ENCODE peak calls at places on chromosome 3, in four cellular contexts. A is ovary, V is right atrium auricular region, S is heart left ventricle. O is an unnamed sample.

GRCh38 chr3:15041950-15042349 is 23.2 kb downstream of the MRPS25 start:
- DNase-seq in A (no peak), S (no peak), V (no peak), O (no peak)

GRCh38 chr3:29536016-29536736 is 255.3 kb downstream of the RBMS3 start:
- DNase-seq in A (no peak), V (no peak), S (no peak), O (no peak)

GRCh38 chr3:177127008-177127407 is 70.3 kb downstream of the TBL1XR1 start:
- DNase-seq in A (no peak), S (no peak), V (no peak), O (no peak)

GRCh38 chr3:141368925-141369794 is 856 bp downstream of the ZBTB38 start:
- DNase-seq in A (no peak), V (no peak), S (no peak), O (no peak)

GRCh38 chr3:10387881-10388621 is 67.1 kb upstream of the SEC13 start:
- DNase-seq in V (no peak), A (no peak), S (no peak), O (no peak)

GRCh38 chr3:120145498-120146285 is 51.4 kb upstream of the GSK3B start:
- DNase-seq in A (no peak), V (no peak), S (no peak), O (no peak)

GRCh38 chr3:184543848-184544512 is 17.6 kb upstream of the EPHB3 start:
- DNase-seq in V (peak; percentile 85), S (peak; percentile 73), A (peak; percentile 65), O (peak; percentile 82)

GRCh38 chr3:46867550-46867898 is 4.3 kb upstream of the MYL3 start:
- DNase-seq in S (peak; percentile 89), A (peak; percentile 85), V (peak; percentile 91), O (peak; percentile 92)

GRCh38 chr3:139627759-139628158 is 50.0 kb downstream of the NMNAT3 start:
- DNase-seq in S (no peak), A (no peak), V (no peak), O (no peak)

GRCh38 chr3:140603766-140604165 is 74.1 kb upstream of the TRIM42 start:
- DNase-seq in S (no peak), V (no peak), A (no peak), O (no peak)

GRCh38 chr3:186953011-186953487 is 22.7 kb downstream of the ST6GAL1 start:
- DNase-seq in S (no peak), A (no peak), V (no peak), O (no peak)

GRCh38 chr3:64316971-64317370 is 91.7 kb upstream of the PRICKLE2 start:
- DNase-seq in S (no peak), V (no peak), A (no peak), O (no peak)

GRCh38 chr3:112114558-112115160 is 18.4 kb downstream of the GCSAM start:
- DNase-seq in S (no peak), A (no peak), V (no peak), O (no peak)

GRCh38 chr3:87674397-87675161 is 384.2 kb downstream of the CGGBP1 start:
- DNase-seq in A (no peak), S (no peak), V (no peak), O (no peak)

GRCh38 chr3:163721596-163721995 is 1356.7 kb downstream of the SI start:
- DNase-seq in V (no peak), A (no peak), S (no peak), O (no peak)

GRCh38 chr3:13344663-13345062 is 75.5 kb downstream of the NUP210 start:
- DNase-seq in S (no peak), A (no peak), V (no peak), O (no peak)

GRCh38 chr3:190738756-190739155 is 123.7 kb downstream of the GMNC start:
- DNase-seq in V (no peak), A (no peak), S (no peak), O (no peak)

GRCh38 chr3:13628841-13629551 is 80.1 kb downstream of the FBLN2 start:
- DNase-seq in A (no peak), V (no peak), S (no peak), O (no peak)

GRCh38 chr3:142992323-142992722 is 9.0 kb upstream of the U2SURP start:
- DNase-seq in V (no peak), S (no peak), A (no peak), O (no peak)

GRCh38 chr3:29176501-29176900 is 104.4 kb upstream of the RBMS3 start:
- DNase-seq in S (peak; percentile 19), A (peak; percentile 25), V (no peak), O (no peak)

GRCh38 chr3:45988804-45989203 is 6.8 kb downstream of the FYCO1 start:
- DNase-seq in S (no peak), A (no peak), V (no peak), O (peak; percentile 30)

GRCh38 chr3:17138246-17139039 is 253.7 kb downstream of the PLCL2 start:
- DNase-seq in A (no peak), S (no peak), V (no peak), O (no peak)

GRCh38 chr3:129101370-129102138 is 20.1 kb downstream of the RAB43 start:
- DNase-seq in A (no peak), S (no peak), V (no peak), O (no peak)

GRCh38 chr3:98705694-98706093 is 57.4 kb upstream of the ST3GAL6 start:
- DNase-seq in V (no peak), S (no peak), A (no peak), O (no peak)

GRCh38 chr3:127158614-127159221 is 34.2 kb upstream of the PRR23E start:
- DNase-seq in S (no peak), V (no peak), A (no peak), O (no peak)

GRCh38 chr3:48678056-48678455 is 7.7 kb downstream of the NCKIPSD start:
- DNase-seq in S (no peak), V (no peak), A (no peak), O (no peak)

GRCh38 chr3:173921741-173922140 is 524.2 kb downstream of the NLGN1 start:
- DNase-seq in A (no peak), V (no peak), S (no peak), O (no peak)

GRCh38 chr3:197002701-197003454 is 26.7 kb downstream of the MELTF start:
- DNase-seq in V (no peak), S (peak; percentile 79), A (peak; percentile 76), O (peak; percentile 66)

GRCh38 chr3:181727122-181728036 is 15.7 kb downstream of the SOX2 start:
- DNase-seq in A (no peak), V (no peak), S (no peak), O (no peak)

GRCh38 chr3:19073341-19074105 is 74.8 kb upstream of the KCNH8 start:
- DNase-seq in V (no peak), S (no peak), A (no peak), O (no peak)

GRCh38 chr3:88038561-88038960 is 20.2 kb downstream of the CGGBP1 start:
- DNase-seq in V (no peak), S (no peak), A (no peak), O (no peak)

GRCh38 chr3:192847918-192848317 is 69.7 kb downstream of the MB21D2 start:
- DNase-seq in S (no peak), A (no peak), V (no peak), O (no peak)

GRCh38 chr3:188261011-188261410 is 107.1 kb downstream of the LPP start:
- DNase-seq in V (no peak), S (no peak), A (no peak), O (no peak)

GRCh38 chr3:147915057-147915456 is 505.9 kb downstream of the ZIC1 start:
- DNase-seq in A (no peak), V (no peak), S (no peak), O (no peak)

GRCh38 chr3:2098398-2099027 is at the start of gene CNTN4:
- DNase-seq in A (no peak), S (peak; percentile 28), V (no peak), O (peak; percentile 73)
- H3K4me3 ChIP-seq in A (peak within 1 kb of the TSS; percentile 62), S (peak within 1 kb of the TSS; percentile 47), V (peak within 1 kb of the TSS; percentile 59), O (peak within 1 kb of the TSS; percentile 48)

GRCh38 chr3:44065741-44066140 is 175.9 kb upstream of the TOPAZ1 start:
- DNase-seq in V (no peak), S (no peak), A (no peak), O (no peak)

GRCh38 chr3:44068753-44069152 is 172.9 kb upstream of the TOPAZ1 start:
- DNase-seq in S (no peak), V (no peak), A (no peak), O (no peak)

GRCh38 chr3:44067431-44067830 is 174.3 kb upstream of the TOPAZ1 start:
- DNase-seq in S (no peak), A (no peak), V (no peak), O (no peak)

GRCh38 chr3:44065311-44065710 is 176.4 kb upstream of the TOPAZ1 start:
- DNase-seq in V (no peak), A (no peak), S (no peak), O (no peak)

GRCh38 chr3:44066806-44067205 is 174.9 kb upstream of the TOPAZ1 start:
- DNase-seq in S (no peak), A (no peak), V (no peak), O (no peak)
- H3K27ac ChIP-seq in S (no peak overlapping the region), A (no peak overlapping the region), V (no peak overlapping the region), O (no peak overlapping the region)

DNA sequence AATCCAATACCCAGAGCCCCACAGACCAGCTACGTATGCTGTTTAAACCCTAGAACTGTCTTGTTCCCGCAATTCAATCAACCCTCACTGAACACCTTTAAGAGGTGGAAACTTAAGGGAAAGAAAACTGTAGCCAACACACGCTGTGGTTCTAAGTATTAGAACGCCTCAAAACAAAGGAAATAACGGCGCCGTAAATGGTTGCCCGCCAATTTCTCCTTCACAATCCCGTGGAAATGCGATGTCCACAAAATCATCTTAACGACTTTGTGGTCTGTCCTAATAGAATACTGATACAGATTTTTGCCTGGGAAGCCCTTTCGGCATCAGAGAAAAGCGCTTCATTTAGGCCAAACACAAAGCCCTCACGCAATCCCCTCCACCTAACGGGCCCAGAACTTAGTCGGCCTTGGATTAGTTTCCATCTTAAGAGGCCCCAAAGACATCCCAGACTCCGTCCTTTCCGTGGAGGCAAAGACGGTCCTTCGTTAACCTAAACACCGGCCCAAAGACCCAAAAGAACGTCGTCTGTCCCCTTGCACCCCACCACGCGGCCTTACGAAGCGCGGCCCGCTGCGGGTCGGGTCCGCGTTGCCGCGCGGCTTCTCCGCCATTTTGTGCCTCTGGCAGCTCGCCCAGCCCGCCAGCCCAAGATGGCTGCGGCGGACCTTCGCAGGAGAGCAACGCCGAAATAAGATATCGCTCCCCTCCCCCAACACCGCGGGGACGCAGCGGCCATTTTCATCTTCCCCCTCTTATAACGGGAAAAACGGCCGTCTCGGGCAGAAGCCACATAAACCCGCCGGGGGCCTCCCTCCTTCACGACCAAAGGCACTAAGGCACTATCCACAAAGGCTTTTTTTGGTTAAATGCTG is 763 bp downstream of the TRA2B start:
- DNase-seq in A (peak; percentile 87), V (peak; percentile 84), S (peak; percentile 92), O (peak; percentile 92)
- H3K4me1 ChIP-seq in A (peaks cover 5% of the 10 kb centered on the region), V (no peaks in the 10 kb centered on the region), S (peaks cover 44% of the 10 kb centered on the region), O (no peaks in the 10 kb centered on the region)

DNA sequence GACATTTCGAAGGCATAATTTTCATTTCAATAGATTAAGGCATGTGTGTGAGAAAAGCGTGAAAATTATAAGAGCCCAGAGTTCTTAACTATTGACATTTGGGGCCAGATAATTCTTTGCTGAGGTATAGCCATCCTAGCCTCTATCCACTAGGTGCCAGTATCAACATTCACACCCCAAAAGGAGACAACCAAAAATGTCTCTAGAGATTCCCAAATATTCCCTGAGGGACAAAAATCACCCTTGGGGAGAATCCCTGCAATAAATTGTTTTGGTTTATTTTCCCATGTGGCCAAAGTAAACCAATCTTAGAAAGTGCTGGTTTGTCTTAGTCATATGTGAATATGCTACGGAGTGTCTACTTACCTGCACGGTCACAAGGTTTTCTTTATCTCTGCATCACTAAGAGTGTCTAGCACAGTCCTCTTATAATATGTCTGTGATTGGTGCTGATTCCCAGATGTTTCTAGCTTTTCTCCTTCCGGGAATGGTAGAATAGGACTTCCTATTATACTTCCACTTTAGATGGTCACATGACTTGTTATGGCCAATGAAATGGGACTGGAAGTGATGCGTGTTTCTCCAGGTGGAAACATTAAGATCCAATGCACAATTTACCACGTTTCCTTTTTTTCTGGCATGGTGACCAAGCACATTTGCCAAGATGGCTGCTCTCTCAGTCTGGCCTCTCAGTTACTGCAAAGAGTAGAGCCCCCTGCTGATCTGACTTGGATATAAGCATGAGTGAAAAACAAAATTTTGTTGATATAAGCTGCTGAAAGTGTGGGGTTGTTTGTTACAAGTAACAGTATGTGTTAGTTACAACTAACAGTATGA is 8.0 kb upstream of the KBTBD8 start:
- DNase-seq in V (no peak), A (no peak), S (no peak), O (no peak)
- H3K4me3 ChIP-seq in V (peak overlapping the region; percentile 19), A (no peak overlapping the region), S (no peak overlapping the region), O (no peak overlapping the region)

O was measured in uterus.